ENCODE peak calls at places on chromosomes 11 and 22, in seven cellular contexts. K is PC-9; O is HT-29; C is stimulated activated CD8-positive, alpha-beta memory T cell treated with anti-CD3 and anti-CD28 coated beads, Interleukin-15, amount 100 ng/mL, for 24 hours; U is NCI-H1105 treated with DMSO at 0.1 percent for 48 hours; V is astrocyte of the hippocampus; S is SJSA1. H is an unnamed sample.

GRCh38 chr22:34861787-34862186 is 204.2 kb upstream of the ISX start:
- DNase-seq in K (no peak), O (no peak), C (no peak), U (no peak), V (no peak), S (no peak), H (no peak)

GRCh38 chr22:42947211-42947990 is 67.5 kb downstream of the PACSIN2 start:
- DNase-seq in K (peak; percentile 94), O (peak; percentile 78), C (no peak), U (peak; percentile 43), V (peak; percentile 55), S (peak; percentile 61), H (no peak)

GRCh38 chr22:38943882-38944281 is 13.5 kb upstream of the APOBEC3A start:
- DNase-seq in K (no peak), O (no peak), C (no peak), U (no peak), V (no peak), S (no peak), H (no peak)

GRCh38 chr22:37485714-37486223 is 415 bp downstream of the MFNG start:
- DNase-seq in K (no peak), O (no peak), C (no peak), U (no peak), V (no peak), S (no peak), H (peak; percentile 18)

GRCh38 chr11:25587496-25587895 is 744.4 kb upstream of the ANO3 start:
- DNase-seq in K (no peak), O (no peak), C (no peak), U (no peak), V (no peak), S (no peak), H (no peak)

GRCh38 chr22:37279469-37279868 is 2.8 kb upstream of the CYTH4 start:
- DNase-seq in K (no peak), O (no peak), C (no peak), U (no peak), V (peak; percentile 50), S (no peak), H (no peak)

GRCh38 chr22:22578702-22579424 is 19.8 kb upstream of the PRAME start:
- DNase-seq in K (no peak), O (no peak), C (no peak), U (no peak), V (no peak), S (no peak), H (no peak)

GRCh38 chr22:32862083-32862482 is 60.6 kb downstream of the TIMP3 start:
- DNase-seq in K (no peak), O (no peak), C (no peak), U (no peak), V (no peak), S (no peak), H (no peak)

GRCh38 chr22:42404266-42404665 is 27.9 kb downstream of the NFAM1 start:
- DNase-seq in K (no peak), O (no peak), C (no peak), U (no peak), V (no peak), S (no peak), H (no peak)

GRCh38 chr11:35911616-35912165 is 32.2 kb upstream of the LDLRAD3 start:
- DNase-seq in K (no peak), O (no peak), C (no peak), U (no peak), V (no peak), S (no peak), H (no peak)

GRCh38 chr11:18461909-18462308 is 6.3 kb downstream of the LDHAL6A start:
- DNase-seq in K (no peak), O (no peak), C (no peak), U (no peak), V (no peak), S (no peak), H (no peak)

GRCh38 chr11:101363706-101364275 is 220.0 kb downstream of the TRPC6 start:
- DNase-seq in K (no peak), O (no peak), C (no peak), U (no peak), V (no peak), S (no peak), H (no peak)

GRCh38 chr22:38413085-38414008 is 41.7 kb downstream of the KCNJ4 start:
- DNase-seq in K (peak; percentile 20), O (no peak), C (no peak), U (peak; percentile 55), V (no peak), S (no peak), H (no peak)

GRCh38 chr11:110858556-110858921 is 146.3 kb upstream of the ARHGAP20 start:
- DNase-seq in K (no peak), O (no peak), C (no peak), U (no peak), V (no peak), S (no peak), H (no peak)

GRCh38 chr11:57116654-57117053 is 65.1 kb upstream of the LRRC55 start:
- DNase-seq in K (peak; percentile 65), O (peak; percentile 68), C (no peak), U (peak; percentile 49), V (peak; percentile 68), S (no peak), H (no peak)

GRCh38 chr11:122362381-122362780 is 246.4 kb upstream of the BLID start:
- DNase-seq in K (no peak), O (no peak), C (no peak), U (no peak), V (no peak), S (no peak), H (no peak)

GRCh38 chr11:125886997-125887372 is 483 bp upstream of the HYLS1 start:
- DNase-seq in K (no peak), O (no peak), C (peak; percentile 10), U (no peak), V (peak; percentile 8), S (peak; percentile 53), H (peak; percentile 21)

GRCh38 chr11:69878144-69878883 is 59.1 kb upstream of the FGF3 start:
- DNase-seq in K (peak; percentile 25), O (no peak), C (no peak), U (no peak), V (no peak), S (peak; percentile 45), H (no peak)

GRCh38 chr11:94767701-94768601 is at the start of gene AMOTL1:
- DNase-seq in K (peak; percentile 92), O (no peak), C (no peak), U (peak; percentile 95), V (peak; percentile 96), S (peak; percentile 86), H (no peak)

GRCh38 chr11:17695454-17696441 is 23.6 kb upstream of the MYOD1 start:
- DNase-seq in K (no peak), O (no peak), C (no peak), U (no peak), V (peak; percentile 11), S (no peak), H (no peak)

GRCh38 chr11:134987223-134987768 is 575.3 kb upstream of the B3GAT1 start:
- DNase-seq in K (no peak), O (no peak), C (no peak), U (no peak), V (no peak), S (no peak), H (no peak)

GRCh38 chr22:21455334-21456089 is 11.7 kb upstream of the TMEM191C start:
- DNase-seq in K (no peak), O (no peak), C (no peak), U (no peak), V (no peak), S (peak; percentile 42), H (no peak)

GRCh38 chr11:102111787-102112653 is 1.8 kb downstream of the YAP1 start:
- DNase-seq in K (peak; percentile 98), O (peak; percentile 97), C (no peak), U (no peak), V (peak; percentile 78), S (peak; percentile 46), H (no peak)

GRCh38 chr11:69337211-69337721 is 43.3 kb downstream of the MYEOV start:
- DNase-seq in K (no peak), O (no peak), C (no peak), U (no peak), V (no peak), S (peak; percentile 66), H (peak; percentile 28)

GRCh38 chr11:111347002-111347722 is 31.9 kb downstream of the POU2AF1 start:
- DNase-seq in K (no peak), O (no peak), C (no peak), U (no peak), V (no peak), S (no peak), H (no peak)

GRCh38 chr22:44180706-44181032 is at the start of gene PARVG:
- DNase-seq in K (no peak), O (no peak), C (no peak), U (no peak), V (no peak), S (no peak), H (no peak)

GRCh38 chr22:32183625-32184024 is 21.2 kb downstream of the RFPL2 start:
- DNase-seq in K (no peak), O (no peak), C (no peak), U (no peak), V (no peak), S (no peak), H (no peak)

GRCh38 chr11:16293204-16293681 is 63.1 kb downstream of the SOX6 start:
- DNase-seq in K (no peak), O (no peak), C (no peak), U (peak; percentile 37), V (peak; percentile 4), S (no peak), H (no peak)